ENCODE peak calls at places on chromosomes 16 and 17, in four cellular contexts. One of them, this sample, is unnamed.

GRCh38 chr16:57186630-57187507 is 740 bp downstream of the RSPRY1 start:
- DNase-seq in breast epithelium: no peak
- DNase-seq in tibial nerve: no peak
- DNase-seq in HCT116: no peak
- DNase-seq in this sample: peak; percentile 13

GRCh38 chr16:410516-411178 is 9.0 kb downstream of the DECR2 start:
- DNase-seq in breast epithelium: no peak
- DNase-seq in tibial nerve: no peak
- DNase-seq in HCT116: no peak
- DNase-seq in this sample: no peak

GRCh38 chr17:40015005-40015997 is at the start of gene CSF3:
- DNase-seq in breast epithelium: no peak
- DNase-seq in tibial nerve: no peak
- DNase-seq in HCT116: no peak
- DNase-seq in this sample: no peak

GRCh38 chr16:48622456-48623303 is 12.7 kb upstream of the N4BP1 start:
- DNase-seq in breast epithelium: no peak
- DNase-seq in tibial nerve: no peak
- DNase-seq in HCT116: no peak
- DNase-seq in this sample: no peak

GRCh38 chr16:83481589-83481988 is 326.2 kb upstream of the HSBP1 start:
- DNase-seq in breast epithelium: no peak
- DNase-seq in tibial nerve: no peak
- DNase-seq in HCT116: no peak
- DNase-seq in this sample: no peak

GRCh38 chr16:79337906-79338305 is 262.6 kb downstream of the MAF start:
- DNase-seq in breast epithelium: no peak
- DNase-seq in tibial nerve: no peak
- DNase-seq in HCT116: no peak
- DNase-seq in this sample: no peak

GRCh38 chr17:45372325-45372869 is 55.6 kb upstream of the MAP3K14 start:
- DNase-seq in breast epithelium: peak; percentile 45
- DNase-seq in tibial nerve: no peak
- DNase-seq in HCT116: no peak
- DNase-seq in this sample: no peak

GRCh38 chr16:86604436-86605220 is 26.3 kb downstream of the FOXL1 start:
- DNase-seq in breast epithelium: no peak
- DNase-seq in tibial nerve: no peak
- DNase-seq in HCT116: no peak
- DNase-seq in this sample: no peak

GRCh38 chr17:73283250-73283649 is 21.6 kb upstream of the CPSF4L start:
- DNase-seq in breast epithelium: no peak
- DNase-seq in tibial nerve: no peak
- DNase-seq in HCT116: no peak
- DNase-seq in this sample: no peak

GRCh38 chr16:56673916-56674315 is 4.3 kb downstream of the MT1H start:
- DNase-seq in breast epithelium: no peak
- DNase-seq in tibial nerve: no peak
- DNase-seq in HCT116: no peak
- DNase-seq in this sample: peak; percentile 31

GRCh38 chr17:7589204-7589868 is 558 bp downstream of the SOX15 start:
- DNase-seq in breast epithelium: peak; percentile 82
- DNase-seq in tibial nerve: peak; percentile 87
- DNase-seq in HCT116: no peak
- DNase-seq in this sample: peak; percentile 86

GRCh38 chr16:68377667-68378420 is 67.0 kb downstream of the PRMT7 start:
- DNase-seq in breast epithelium: peak; percentile 61
- DNase-seq in tibial nerve: no peak
- DNase-seq in HCT116: no peak
- DNase-seq in this sample: peak; percentile 40

GRCh38 chr16:85781156-85781555 is 18.2 kb downstream of the EMC8 start:
- DNase-seq in breast epithelium: no peak
- DNase-seq in tibial nerve: no peak
- DNase-seq in HCT116: no peak
- DNase-seq in this sample: peak; percentile 49

GRCh38 chr16:64964126-64964540 is 157.7 kb downstream of the CDH11 start:
- DNase-seq in breast epithelium: no peak
- DNase-seq in tibial nerve: no peak
- DNase-seq in HCT116: no peak
- DNase-seq in this sample: no peak

GRCh38 chr17:40419559-40420331 is 2.0 kb upstream of the TOP2A start:
- DNase-seq in breast epithelium: no peak
- DNase-seq in tibial nerve: no peak
- DNase-seq in HCT116: no peak
- DNase-seq in this sample: no peak

GRCh38 chr17:45016823-45017222 is 34.6 kb downstream of the DCAKD start:
- DNase-seq in breast epithelium: no peak
- DNase-seq in tibial nerve: no peak
- DNase-seq in HCT116: no peak
- DNase-seq in this sample: no peak

GRCh38 chr16:89918453-89919347 is at the start of gene MC1R:
- DNase-seq in breast epithelium: no peak
- DNase-seq in tibial nerve: no peak
- DNase-seq in HCT116: peak; percentile 26
- DNase-seq in this sample: no peak

GRCh38 chr16:57764341-57765159 is 29.0 kb downstream of the KATNB1 start:
- DNase-seq in breast epithelium: no peak
- DNase-seq in tibial nerve: no peak
- DNase-seq in HCT116: peak; percentile 90
- DNase-seq in this sample: no peak

GRCh38 chr17:79622201-79622601 is 11.3 kb upstream of the RBFOX3 start:
- DNase-seq in breast epithelium: peak; percentile 35
- DNase-seq in tibial nerve: no peak
- DNase-seq in HCT116: no peak
- DNase-seq in this sample: no peak

GRCh38 chr17:62051053-62051452 is 14.0 kb downstream of the MED13 start:
- DNase-seq in breast epithelium: no peak
- DNase-seq in tibial nerve: no peak
- DNase-seq in HCT116: no peak
- DNase-seq in this sample: no peak

GRCh38 chr16:51268237-51268636 is 117.2 kb upstream of the SALL1 start:
- DNase-seq in breast epithelium: no peak
- DNase-seq in tibial nerve: peak; percentile 9
- DNase-seq in HCT116: no peak
- DNase-seq in this sample: no peak

GRCh38 chr16:685967-686366 is 1.8 kb upstream of the JMJD8 start:
- DNase-seq in breast epithelium: no peak
- DNase-seq in tibial nerve: no peak
- DNase-seq in HCT116: no peak
- DNase-seq in this sample: no peak

GRCh38 chr16:89318871-89319627 is 101.5 kb downstream of the ZNF778 start:
- DNase-seq in breast epithelium: no peak
- DNase-seq in tibial nerve: no peak
- DNase-seq in HCT116: no peak
- DNase-seq in this sample: no peak

DNA sequence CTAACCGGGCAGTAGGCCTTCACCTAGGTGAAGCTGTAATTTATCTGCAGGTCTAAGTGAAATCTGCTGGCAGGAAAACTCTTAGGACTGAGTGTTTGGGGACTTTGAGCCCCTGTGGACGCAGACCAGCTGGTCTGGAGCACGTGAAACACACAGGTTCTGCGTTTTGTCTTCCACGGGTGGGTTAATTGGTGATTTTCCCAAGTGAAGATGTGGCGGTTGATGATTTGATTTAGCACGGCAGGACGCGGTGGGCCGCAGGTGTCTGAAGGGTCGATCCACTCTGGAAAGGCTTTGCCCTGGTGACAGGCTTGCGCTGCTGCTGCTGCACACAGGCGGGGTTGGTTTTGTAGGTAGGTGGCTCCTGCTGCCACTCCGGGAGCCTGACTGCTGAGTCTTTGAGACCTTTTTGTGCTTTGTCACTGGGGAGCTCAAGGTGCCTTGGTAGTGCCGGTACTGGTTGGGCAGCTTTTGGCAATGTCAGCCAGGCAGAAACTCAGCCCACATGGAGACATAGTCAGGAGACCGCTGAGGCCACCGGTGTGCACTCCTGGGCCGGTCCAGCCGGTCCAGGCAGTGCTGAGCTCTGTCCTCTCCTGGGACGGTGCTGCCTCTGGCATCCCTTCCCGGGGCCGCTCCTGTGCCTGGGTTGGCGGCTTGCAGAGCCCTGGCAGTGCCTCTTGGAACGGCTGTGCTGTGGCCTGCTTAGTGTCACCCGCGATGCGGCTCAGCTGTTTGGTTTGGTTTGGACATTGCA is 2.3 kb downstream of the BAIAP2 start:
- DNase-seq in breast epithelium: peak; percentile 89
- DNase-seq in tibial nerve: no peak
- DNase-seq in HCT116: no peak
- DNase-seq in this sample: peak; percentile 90
- H3K4me1 ChIP-seq in breast epithelium: peaks cover 12% of the 10 kb centered on the region
- H3K4me1 ChIP-seq in tibial nerve: peaks cover 60% of the 10 kb centered on the region
- H3K4me1 ChIP-seq in HCT116: peaks cover 75% of the 10 kb centered on the region
- H3K4me1 ChIP-seq in this sample: peaks cover 45% of the 10 kb centered on the region

GRCh38 chr17:77286391-77286640 is 145.5 kb downstream of the SEC14L1 start:
- DNase-seq in breast epithelium: no peak
- DNase-seq in tibial nerve: no peak
- DNase-seq in HCT116: no peak
- DNase-seq in this sample: no peak

GRCh38 chr17:77286641-77287431 is 146.1 kb downstream of the SEC14L1 start:
- DNase-seq in breast epithelium: peak; percentile 90
- DNase-seq in tibial nerve: no peak
- DNase-seq in HCT116: peak; percentile 73
- DNase-seq in this sample: peak; percentile 95

GRCh38 chr17:77284023-77284617 is 143.4 kb downstream of the SEC14L1 start:
- DNase-seq in breast epithelium: no peak
- DNase-seq in tibial nerve: no peak
- DNase-seq in HCT116: no peak
- DNase-seq in this sample: no peak

GRCh38 chr17:77287432-77288068 is 146.8 kb downstream of the SEC14L1 start:
- DNase-seq in breast epithelium: peak; percentile 91
- DNase-seq in tibial nerve: no peak
- DNase-seq in HCT116: peak; percentile 92
- DNase-seq in this sample: peak; percentile 87

DNA sequence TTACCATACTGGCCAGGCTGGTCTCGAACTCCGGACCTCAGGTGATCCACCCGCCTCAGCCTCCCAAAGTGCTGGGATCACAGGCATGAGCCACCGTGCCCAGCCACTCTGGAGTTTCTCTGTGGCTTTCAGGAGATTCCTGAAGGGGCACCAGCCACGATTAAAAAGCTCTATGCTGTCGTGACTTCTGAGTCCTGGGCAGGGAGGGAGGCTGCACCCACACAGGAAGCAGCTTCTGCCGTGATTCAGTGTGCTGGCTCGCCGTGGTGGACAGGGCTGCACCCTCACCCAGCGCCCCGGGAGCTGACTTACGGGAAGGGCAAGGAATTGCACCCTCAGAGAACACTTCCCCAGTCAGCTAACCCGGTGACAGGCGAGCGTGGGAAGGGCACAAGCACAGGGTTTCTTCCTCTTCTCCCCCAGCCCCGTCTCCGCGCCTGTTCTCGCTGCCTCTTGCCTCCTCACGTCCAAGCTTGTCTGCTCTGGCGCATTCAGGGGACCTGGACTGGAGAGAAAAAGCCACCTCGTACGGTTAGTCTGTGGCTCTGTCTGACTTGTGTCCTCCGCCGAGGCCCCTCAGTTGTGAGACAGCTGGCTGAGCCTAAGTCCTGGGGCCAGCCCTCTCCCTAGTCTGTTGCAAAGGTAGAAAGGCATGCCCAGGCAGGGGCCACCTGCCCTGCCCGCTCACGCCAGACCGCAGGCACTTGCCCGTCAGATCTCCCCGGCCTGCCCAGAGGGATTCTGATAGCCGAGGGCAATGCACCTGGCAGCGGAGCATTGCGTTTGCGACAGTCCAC is 145.0 kb downstream of the SEC14L1 start:
- DNase-seq in breast epithelium: peak; percentile 81
- DNase-seq in tibial nerve: peak; percentile 40
- DNase-seq in HCT116: no peak
- DNase-seq in this sample: peak; percentile 82
- TF ChIP-seq POLR2A in breast epithelium: no peak
- TF ChIP-seq POLR2A in tibial nerve: no peak
- TF ChIP-seq POLR2A in HCT116: no peak
- TF ChIP-seq POLR2A in this sample: peak; percentile 19

DNA sequence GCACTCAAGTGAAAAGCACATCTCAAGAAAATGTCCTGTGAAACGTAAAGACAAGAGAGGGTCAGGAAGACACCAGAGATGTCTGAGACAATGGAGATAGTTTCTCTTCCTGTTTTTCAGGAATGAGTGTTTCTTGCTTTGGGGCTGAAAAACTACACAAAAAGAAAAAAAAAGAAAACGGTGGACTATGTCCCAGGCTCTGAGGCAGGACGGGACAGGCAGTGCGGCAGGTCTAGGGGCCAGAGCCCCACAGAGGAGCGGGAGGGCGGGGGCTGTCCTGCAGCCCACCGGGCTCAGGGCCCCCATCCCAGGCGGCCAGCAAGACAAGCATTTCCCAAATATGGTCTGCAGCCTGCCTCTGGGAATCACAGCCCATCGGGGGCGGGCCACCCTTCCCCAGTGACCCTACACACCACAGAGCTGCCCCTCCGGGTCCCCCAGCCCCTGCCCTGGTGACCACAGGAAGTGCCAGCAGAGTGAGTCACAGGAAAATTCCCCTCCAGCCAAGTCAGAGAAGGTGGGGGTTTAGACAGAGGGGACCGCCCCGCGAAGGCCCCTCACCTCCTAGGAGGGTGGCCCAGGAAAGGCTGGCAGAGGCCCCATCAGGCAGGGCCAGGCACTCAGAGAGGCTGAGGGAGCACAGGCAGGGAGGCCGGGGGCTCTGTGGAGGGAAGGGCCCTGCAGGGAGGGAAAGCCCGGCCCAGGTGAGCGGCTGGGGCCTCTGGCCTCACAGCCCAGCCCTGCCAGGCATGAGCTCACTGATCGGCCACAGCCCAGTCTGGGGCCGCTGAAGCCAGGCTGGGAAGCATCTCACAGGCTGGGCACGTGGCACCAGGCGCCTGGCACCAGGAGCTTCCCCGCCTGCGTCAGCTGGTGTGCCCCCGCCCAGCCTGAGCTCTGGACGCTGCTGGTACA is 6.3 kb downstream of the BCAR1 start:
- DNase-seq in breast epithelium: peak; percentile 82
- DNase-seq in tibial nerve: no peak
- DNase-seq in HCT116: no peak
- DNase-seq in this sample: peak; percentile 68
- H3K4me1 ChIP-seq in breast epithelium: peaks cover 19% of the 10 kb centered on the region
- H3K4me1 ChIP-seq in tibial nerve: peaks cover 72% of the 10 kb centered on the region
- H3K4me1 ChIP-seq in HCT116: peaks cover 69% of the 10 kb centered on the region
- H3K4me1 ChIP-seq in this sample: peaks cover 33% of the 10 kb centered on the region

GRCh38 chr17:13014801-13015200 is 3.0 kb downstream of the ELAC2 start:
- DNase-seq in breast epithelium: no peak
- DNase-seq in tibial nerve: no peak
- DNase-seq in HCT116: no peak
- DNase-seq in this sample: no peak
- TF ChIP-seq POLR2A in breast epithelium: no peak
- TF ChIP-seq POLR2A in tibial nerve: no peak
- TF ChIP-seq POLR2A in HCT116: no peak
- TF ChIP-seq POLR2A in this sample: no peak

GRCh38 chr17:63442549-63443035 is 3.5 kb downstream of the CYB561 start:
- DNase-seq in breast epithelium: no peak
- DNase-seq in tibial nerve: no peak
- DNase-seq in HCT116: no peak
- DNase-seq in this sample: no peak
- H3K4me1 ChIP-seq in breast epithelium: peaks cover 11% of the 10 kb centered on the region
- H3K4me1 ChIP-seq in tibial nerve: peaks cover 44% of the 10 kb centered on the region
- H3K4me1 ChIP-seq in HCT116: peaks cover 28% of the 10 kb centered on the region
- H3K4me1 ChIP-seq in this sample: peaks cover 9% of the 10 kb centered on the region